ENCODE peak calls at places on chromosomes 1 and 21, in seven cellular contexts. J, Z, K, P, A, T and G are unnamed samples.

GRCh38 chr1:25737151-25737550 is 62.8 kb upstream of the SELENON start:
- DNase-seq in J (no peak), K (no peak), T (no peak), A (no peak), P (no peak), Z (no peak), G (peak; percentile 61)

GRCh38 chr21:27425574-27425973 is 458.7 kb upstream of the ADAMTS5 start:
- DNase-seq in P (no peak), Z (peak; percentile 55), K (no peak), J (no peak), A (peak; percentile 69), T (no peak), G (no peak)

GRCh38 chr21:15071012-15071411 is 6.2 kb upstream of the NRIP1 start:
- DNase-seq in T (no peak), Z (no peak), P (no peak), J (no peak), A (no peak), K (no peak), G (peak; percentile 32)

GRCh38 chr1:115679141-115679611 is 37.4 kb downstream of the VANGL1 start:
- DNase-seq in K (peak; percentile 85), P (peak; percentile 14), Z (peak; percentile 78), A (peak; percentile 72), T (no peak), J (no peak), G (peak; percentile 50)

GRCh38 chr21:37849703-37850102 is 66.6 kb downstream of the KCNJ6 start:
- DNase-seq in J (no peak), T (no peak), A (peak; percentile 83), K (peak; percentile 16), P (no peak), Z (peak; percentile 91), G (no peak)

GRCh38 chr1:210257698-210258395 is 25.3 kb downstream of the SERTAD4 start:
- DNase-seq in J (no peak), K (no peak), Z (no peak), P (no peak), A (no peak), T (no peak), G (no peak)

GRCh38 chr1:73674945-73675561 is 522.9 kb downstream of the LRRIQ3 start:
- DNase-seq in T (no peak), P (no peak), J (no peak), K (peak; percentile 20), A (no peak), Z (peak; percentile 8), G (no peak)

GRCh38 chr1:57791497-57791896 is 367.6 kb upstream of the DAB1 start:
- DNase-seq in Z (no peak), K (no peak), T (no peak), P (no peak), J (no peak), A (no peak), G (no peak)

GRCh38 chr1:84998642-84999280 is 1.8 kb upstream of the MCOLN2 start:
- DNase-seq in A (peak; percentile 10), Z (peak; percentile 12), P (no peak), J (peak; percentile 59), T (peak; percentile 60), K (peak; percentile 41), G (no peak)
- H3K9me3 ChIP-seq in A (peaks cover 1% of the 10 kb centered on the region), Z (no peaks in the 10 kb centered on the region), P (no peaks in the 10 kb centered on the region), J (no peaks in the 10 kb centered on the region), T (no peaks in the 10 kb centered on the region), K (no peaks in the 10 kb centered on the region), G (no peaks in the 10 kb centered on the region)

GRCh38 chr1:100894622-100895539 is at the start of gene EXTL2:
- DNase-seq in P (peak; percentile 69), Z (peak; percentile 85), T (peak; percentile 97), A (peak; percentile 64), K (peak; percentile 91), J (peak; percentile 30), G (peak; percentile 87)

GRCh38 chr1:100893718-100894117 is 924 bp downstream of the EXTL2 start:
- DNase-seq in P (no peak), K (no peak), Z (no peak), T (no peak), A (no peak), J (no peak), G (no peak)

GRCh38 chr1:100895540-100896480 is at the start of gene SLC30A7:
- DNase-seq in A (peak; percentile 86), P (peak; percentile 95), J (peak; percentile 94), T (peak; percentile 98), Z (peak; percentile 90), K (peak; percentile 91), G (peak; percentile 97)

GRCh38 chr1:100891380-100891779 is 3.3 kb downstream of the EXTL2 start:
- DNase-seq in A (no peak), J (no peak), K (no peak), P (no peak), T (no peak), Z (no peak), G (no peak)

GRCh38 chr1:100892554-100892953 is 2.1 kb downstream of the EXTL2 start:
- DNase-seq in K (no peak), P (no peak), Z (no peak), T (no peak), J (no peak), A (no peak), G (no peak)
- H3K9me3 ChIP-seq in K (no peaks in the 10 kb centered on the region), P (no peaks in the 10 kb centered on the region), Z (no peaks in the 10 kb centered on the region), T (peaks cover 7% of the 10 kb centered on the region), J (peaks cover 9% of the 10 kb centered on the region), A (peaks cover 6% of the 10 kb centered on the region), G (no peaks in the 10 kb centered on the region)

DNA sequence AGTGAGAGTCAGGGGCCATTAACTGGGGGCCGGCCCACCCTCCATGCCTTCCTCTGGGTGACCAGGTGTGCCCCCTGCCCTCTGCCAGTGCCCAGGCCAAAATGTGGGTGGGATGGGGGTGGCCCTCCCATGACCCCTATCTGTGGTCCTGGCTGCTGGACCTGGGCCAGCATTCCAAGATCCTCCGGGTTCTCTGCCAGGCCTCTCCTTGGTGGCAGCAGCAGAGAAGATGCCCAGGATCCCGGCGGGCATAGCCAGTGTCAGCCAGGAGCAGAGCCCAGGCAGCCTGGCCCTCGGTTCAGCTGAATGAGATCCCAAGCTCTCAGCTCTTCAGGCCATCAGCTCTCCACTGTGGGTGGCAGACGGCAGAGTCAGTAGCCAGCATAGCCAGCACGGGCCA is 31.3 kb upstream of the ACTRT2 start:
- DNase-seq in K (no peak), A (no peak), T (peak; percentile 1), Z (no peak), J (no peak), P (no peak), G (no peak)
- H3K9me3 ChIP-seq in K (peaks cover 8% of the 10 kb centered on the region), A (peaks cover 42% of the 10 kb centered on the region), T (peaks cover 4% of the 10 kb centered on the region), Z (no peaks in the 10 kb centered on the region), J (peaks cover 12% of the 10 kb centered on the region), P (peaks cover 19% of the 10 kb centered on the region), G (no peaks in the 10 kb centered on the region)

GRCh38 chr1:168438626-168439025 is 105.2 kb downstream of the XCL2 start:
- DNase-seq in T (no peak), A (no peak), P (no peak), J (no peak), Z (no peak), K (no peak), G (no peak)
- H3K9me3 ChIP-seq in T (no peaks in the 10 kb centered on the region), A (no peaks in the 10 kb centered on the region), P (no peaks in the 10 kb centered on the region), J (no peaks in the 10 kb centered on the region), Z (no peaks in the 10 kb centered on the region), K (no peaks in the 10 kb centered on the region), G (no peaks in the 10 kb centered on the region)

DNA sequence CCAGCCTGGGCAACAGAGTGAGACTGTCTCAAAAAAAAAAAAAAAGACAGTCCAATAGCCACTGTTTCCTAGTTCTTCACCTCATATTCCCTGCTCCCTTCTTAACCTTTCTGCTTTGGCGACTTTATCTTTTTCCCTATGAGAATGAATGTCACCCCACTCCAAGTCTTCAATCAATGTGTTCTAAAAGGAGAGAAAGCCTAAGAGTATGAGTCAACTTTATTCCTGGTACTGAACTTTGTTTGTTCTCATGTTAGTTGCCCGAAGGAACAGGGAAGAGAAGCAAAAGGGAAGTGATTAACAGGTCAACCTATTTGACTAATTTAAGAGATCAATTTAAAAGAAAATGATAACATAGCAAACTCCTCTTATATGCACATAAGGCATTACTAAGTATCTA is 39.9 kb upstream of the SLC16A1 start:
- DNase-seq in K (peak; percentile 42), A (no peak), P (no peak), Z (peak; percentile 22), J (no peak), T (no peak), G (no peak)
- H3K9me3 ChIP-seq in K (no peaks in the 10 kb centered on the region), A (no peaks in the 10 kb centered on the region), P (no peaks in the 10 kb centered on the region), Z (no peaks in the 10 kb centered on the region), J (no peaks in the 10 kb centered on the region), T (no peaks in the 10 kb centered on the region), G (no peaks in the 10 kb centered on the region)

DNA sequence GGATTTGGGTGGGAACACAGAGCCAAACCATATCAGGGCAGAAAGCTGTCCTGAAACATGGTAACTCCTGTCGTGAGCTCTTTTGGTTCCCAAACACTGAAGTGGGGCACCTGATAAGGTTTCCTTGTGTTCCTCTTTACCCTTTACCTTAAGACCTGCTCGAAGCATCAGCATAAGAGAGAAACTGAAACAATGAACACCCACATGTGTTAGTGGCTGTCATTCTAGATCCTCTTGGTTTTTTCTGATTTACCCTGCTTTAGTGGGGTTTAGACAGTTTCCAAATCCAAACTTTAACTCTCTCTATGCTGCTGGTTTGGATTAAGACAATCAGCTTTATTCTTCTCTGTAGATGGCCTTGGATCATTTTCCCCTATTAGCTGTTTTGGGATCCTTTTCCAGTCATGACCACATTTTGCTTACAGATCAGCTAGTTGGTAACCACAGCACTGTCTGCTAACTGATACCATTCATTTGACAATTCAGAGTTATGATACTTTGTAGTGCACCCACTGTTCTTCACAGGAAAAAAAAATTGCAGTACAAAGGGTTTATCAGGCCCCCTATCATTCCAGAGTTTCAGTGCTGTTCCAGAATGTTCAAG is 975 bp upstream of the MNDA start:
- DNase-seq in K (no peak), J (no peak), P (no peak), A (no peak), Z (no peak), T (no peak), G (no peak)
- H3K9me3 ChIP-seq in K (no peaks in the 10 kb centered on the region), J (no peaks in the 10 kb centered on the region), P (peaks cover 8% of the 10 kb centered on the region), A (no peaks in the 10 kb centered on the region), Z (no peaks in the 10 kb centered on the region), T (no peaks in the 10 kb centered on the region), G (no peaks in the 10 kb centered on the region)